ENCODE peak calls at places on chromosome 17, in four cellular contexts. F, N, L and C are unnamed samples.

GRCh38 chr17:2103456-2103855 is 48.6 kb downstream of the HIC1 start:
- DNase-seq in L (no peak), N (no peak), F (no peak), C (no peak)

GRCh38 chr17:72789711-72790110 is 302.8 kb downstream of the SLC39A11 start:
- DNase-seq in L (no peak), N (no peak), F (no peak), C (no peak)

GRCh38 chr17:81651692-81652091 is 4.7 kb downstream of the PDE6G start:
- DNase-seq in L (peak), N (no peak), F (no peak), C (no peak)

GRCh38 chr17:60579090-60579489 is 20.9 kb upstream of the PPM1D start:
- DNase-seq in F (no peak), N (no peak), L (no peak), C (no peak)

GRCh38 chr17:7686221-7687071 is 844 bp downstream of the TP53 start:
- DNase-seq in L (peak), N (peak), F (peak), C (peak)

GRCh38 chr17:60169921-60170817 is 20.4 kb downstream of the CA4 start:
- DNase-seq in L (peak), F (no peak), N (no peak), C (no peak)

GRCh38 chr17:73711916-73712315 is 67.7 kb upstream of the SDK2 start:
- DNase-seq in N (no peak), F (no peak), L (no peak), C (no peak)

GRCh38 chr17:28854457-28855382 is at the start of gene ERAL1:
- DNase-seq in L (peak), N (peak), F (peak), C (peak)

GRCh38 chr17:3603119-3603869 is 5.9 kb downstream of the TRPV1 start:
- DNase-seq in F (no peak), L (peak), N (no peak), C (no peak)

GRCh38 chr17:36686123-36686669 is 84.8 kb downstream of the MRM1 start:
- DNase-seq in F (no peak), N (no peak), L (peak), C (no peak)

GRCh38 chr17:75010683-75011406 is 1.6 kb upstream of the MRPL58 start:
- DNase-seq in N (peak), L (peak), F (no peak), C (no peak)

GRCh38 chr17:44959821-44960523 is 8.1 kb downstream of the C1QL1 start:
- DNase-seq in L (no peak), F (no peak), N (no peak), C (no peak)

GRCh38 chr17:45341389-45342158 is 24.8 kb upstream of the MAP3K14 start:
- DNase-seq in N (no peak), F (no peak), L (peak), C (peak)

GRCh38 chr17:50766222-50767023 is 895 bp downstream of the ANKRD40CL start:
- DNase-seq in L (no peak), F (no peak), N (no peak), C (peak)

GRCh38 chr17:58329035-58329807 is 626 bp upstream of the TSPOAP1 start:
- DNase-seq in L (no peak), N (no peak), F (peak), C (no peak)

GRCh38 chr17:38761612-38762011 is 9.1 kb downstream of the PSMB3 start:
- DNase-seq in L (peak), N (no peak), F (no peak), C (no peak)

GRCh38 chr17:41301204-41301790 is 1.4 kb downstream of the KRTAP29-1 start:
- DNase-seq in N (no peak), L (peak), F (no peak), C (no peak)

GRCh38 chr17:50310455-50311111 is 35.3 kb upstream of the XYLT2 start:
- DNase-seq in F (no peak), L (no peak), N (no peak), C (no peak)

GRCh38 chr17:31321481-31321880 is at the start of gene EVI2A:
- DNase-seq in N (no peak), F (peak), L (peak), C (no peak)

GRCh38 chr17:81890447-81891302 is 711 bp downstream of the ALYREF start:
- DNase-seq in L (no peak), F (no peak), N (no peak), C (peak)

GRCh38 chr17:58083491-58084316 is 485 bp downstream of the DYNLL2 start:
- DNase-seq in F (peak), N (no peak), L (peak), C (peak)

GRCh38 chr17:27217631-27218030 is 76.3 kb upstream of the WSB1 start:
- DNase-seq in F (no peak), N (no peak), L (no peak), C (no peak)

GRCh38 chr17:45284176-45285140 is 22.6 kb upstream of the SPATA32 start:
- DNase-seq in L (peak), N (no peak), F (no peak), C (no peak)

GRCh38 chr17:79883202-79883601 is 44.0 kb upstream of the CBX4 start:
- DNase-seq in N (no peak), F (no peak), L (no peak), C (no peak)

GRCh38 chr17:6711081-6711674 is 2.0 kb downstream of the SLC13A5 start:
- DNase-seq in F (no peak), N (no peak), L (no peak), C (no peak)

GRCh38 chr17:35460354-35460851 is 11.8 kb upstream of the SLFN13 start:
- DNase-seq in F (no peak), L (peak), N (peak), C (no peak)

GRCh38 chr17:56624315-56624714 is 30.8 kb downstream of the NOG start:
- DNase-seq in L (no peak), F (no peak), N (no peak), C (no peak)

GRCh38 chr17:32846143-32846542 is 30.8 kb downstream of the MYO1D start:
- DNase-seq in N (no peak), L (no peak), F (no peak), C (no peak)

GRCh38 chr17:81403040-81403467 is 7.8 kb downstream of the BAHCC1 start:
- DNase-seq in N (no peak), F (no peak), L (no peak), C (no peak)

GRCh38 chr17:42246515-42246914 is 29.7 kb downstream of the STAT5B start:
- DNase-seq in F (no peak), L (no peak), N (no peak), C (no peak)

GRCh38 chr17:81329279-81329926 is 34.3 kb upstream of the SLC38A10 start:
- DNase-seq in L (peak), N (peak), F (no peak), C (peak)

GRCh38 chr17:76623271-76624146 is 20.0 kb downstream of the ST6GALNAC1 start:
- DNase-seq in F (peak), L (peak), N (no peak), C (peak)

GRCh38 chr17:39225974-39226683 is 384 bp upstream of the STAC2 start:
- DNase-seq in L (no peak), F (no peak), N (peak), C (peak)

GRCh38 chr17:79777844-79778503 is at the start of gene CBX2:
- DNase-seq in F (peak), N (no peak), L (peak), C (peak)

GRCh38 chr17:358491-359133 is 6.0 kb upstream of the RPH3AL start:
- DNase-seq in N (no peak), L (no peak), F (no peak), C (no peak)

GRCh38 chr17:59439261-59439660 is 107.8 kb downstream of the YPEL2 start:
- DNase-seq in N (no peak), L (no peak), F (no peak), C (no peak)

GRCh38 chr17:45098869-45099616 is 33.3 kb downstream of the PLCD3 start:
- DNase-seq in F (peak), N (peak), L (peak), C (peak)

GRCh38 chr17:61491981-61492380 is 39.8 kb downstream of the TBX4 start:
- DNase-seq in N (no peak), L (no peak), F (no peak), C (no peak)

GRCh38 chr17:32813021-32813420 is 63.9 kb downstream of the MYO1D start:
- DNase-seq in F (no peak), L (peak), N (no peak), C (no peak)

GRCh38 chr17:63395075-63395815 is 50.9 kb downstream of the CYB561 start:
- DNase-seq in N (no peak), F (no peak), L (no peak), C (no peak)